ENCODE peak calls at places on chromosomes 13 and 19, in seven cellular contexts. One of them, this sample, is unnamed.

GRCh38 chr13:66375756-66376155 is 854.4 kb downstream of the PCDH9 start:
- DNase-seq in IMR-90: peak; percentile 6
- DNase-seq in GM12878: no peak
- DNase-seq in K562: no peak
- DNase-seq in A549: no peak
- DNase-seq in HepG2: no peak
- DNase-seq in HCT116: no peak
- DNase-seq in this sample: no peak

GRCh38 chr13:24192036-24192810 is 31.7 kb downstream of the SPATA13 start:
- DNase-seq in IMR-90: no peak
- DNase-seq in GM12878: no peak
- DNase-seq in K562: no peak
- DNase-seq in A549: no peak
- DNase-seq in HepG2: no peak
- DNase-seq in HCT116: no peak
- DNase-seq in this sample: no peak

GRCh38 chr13:35649162-35649561 is 172.7 kb upstream of the MAB21L1 start:
- DNase-seq in IMR-90: peak; percentile 2
- DNase-seq in GM12878: no peak
- DNase-seq in K562: no peak
- DNase-seq in A549: no peak
- DNase-seq in HepG2: no peak
- DNase-seq in HCT116: no peak
- DNase-seq in this sample: no peak

GRCh38 chr19:43450545-43450997 is 14.8 kb downstream of the LYPD3 start:
- DNase-seq in IMR-90: peak; percentile 79
- DNase-seq in GM12878: no peak
- DNase-seq in K562: no peak
- DNase-seq in A549: no peak
- DNase-seq in HepG2: no peak
- DNase-seq in HCT116: no peak
- DNase-seq in this sample: no peak

GRCh38 chr13:110907951-110908898 is 6.6 kb downstream of the ANKRD10 start:
- DNase-seq in IMR-90: peak; percentile 72
- DNase-seq in GM12878: no peak
- DNase-seq in K562: no peak
- DNase-seq in A549: peak; percentile 74
- DNase-seq in HepG2: peak; percentile 94
- DNase-seq in HCT116: peak; percentile 95
- DNase-seq in this sample: peak; percentile 75

GRCh38 chr13:37701972-37702371 is 103.4 kb upstream of the POSTN start:
- DNase-seq in IMR-90: peak; percentile 99
- DNase-seq in GM12878: no peak
- DNase-seq in K562: no peak
- DNase-seq in A549: peak; percentile 29
- DNase-seq in HepG2: no peak
- DNase-seq in HCT116: no peak
- DNase-seq in this sample: no peak

GRCh38 chr19:34484328-34484727 is 2.8 kb downstream of the WTIP start:
- DNase-seq in IMR-90: no peak
- DNase-seq in GM12878: no peak
- DNase-seq in K562: no peak
- DNase-seq in A549: no peak
- DNase-seq in HepG2: no peak
- DNase-seq in HCT116: no peak
- DNase-seq in this sample: no peak

GRCh38 chr19:53903055-53903680 is 5.9 kb upstream of the CACNG7 start:
- DNase-seq in IMR-90: peak; percentile 30
- DNase-seq in GM12878: no peak
- DNase-seq in K562: peak; percentile 54
- DNase-seq in A549: peak; percentile 64
- DNase-seq in HepG2: peak; percentile 52
- DNase-seq in HCT116: no peak
- DNase-seq in this sample: peak; percentile 69

GRCh38 chr19:29062486-29063435 is 150.2 kb downstream of the UQCRFS1 start:
- DNase-seq in IMR-90: no peak
- DNase-seq in GM12878: no peak
- DNase-seq in K562: no peak
- DNase-seq in A549: no peak
- DNase-seq in HepG2: no peak
- DNase-seq in HCT116: no peak
- DNase-seq in this sample: no peak

GRCh38 chr13:89755729-89756492 is 1591.6 kb upstream of the MIR17HG start:
- DNase-seq in IMR-90: no peak
- DNase-seq in GM12878: no peak
- DNase-seq in K562: no peak
- DNase-seq in A549: no peak
- DNase-seq in HepG2: no peak
- DNase-seq in HCT116: no peak
- DNase-seq in this sample: no peak

GRCh38 chr19:48967346-48968178 is 2.5 kb downstream of the FTL start:
- DNase-seq in IMR-90: peak; percentile 67
- DNase-seq in GM12878: no peak
- DNase-seq in K562: no peak
- DNase-seq in A549: peak; percentile 92
- DNase-seq in HepG2: peak; percentile 74
- DNase-seq in HCT116: no peak
- DNase-seq in this sample: no peak

GRCh38 chr19:49852631-49853126 is 1.7 kb downstream of the PTOV1 start:
- DNase-seq in IMR-90: peak; percentile 22
- DNase-seq in GM12878: no peak
- DNase-seq in K562: no peak
- DNase-seq in A549: no peak
- DNase-seq in HepG2: no peak
- DNase-seq in HCT116: no peak
- DNase-seq in this sample: no peak

GRCh38 chr19:31905980-31906948 is 439.1 kb upstream of the ZNF507 start:
- DNase-seq in IMR-90: no peak
- DNase-seq in GM12878: no peak
- DNase-seq in K562: no peak
- DNase-seq in A549: no peak
- DNase-seq in HepG2: no peak
- DNase-seq in HCT116: no peak
- DNase-seq in this sample: no peak

GRCh38 chr19:47226426-47227346 is 4.3 kb downstream of the BBC3 start:
- DNase-seq in IMR-90: peak; percentile 67
- DNase-seq in GM12878: peak; percentile 57
- DNase-seq in K562: peak; percentile 79
- DNase-seq in A549: peak; percentile 95
- DNase-seq in HepG2: peak; percentile 89
- DNase-seq in HCT116: peak; percentile 76
- DNase-seq in this sample: no peak

GRCh38 chr19:50358483-50359431 is 6.7 kb downstream of the NAPSA start:
- DNase-seq in IMR-90: peak; percentile 20
- DNase-seq in GM12878: peak; percentile 48
- DNase-seq in K562: peak; percentile 97
- DNase-seq in A549: no peak
- DNase-seq in HepG2: no peak
- DNase-seq in HCT116: no peak
- DNase-seq in this sample: no peak

GRCh38 chr19:6233051-6233826 is 46.5 kb downstream of the MLLT1 start:
- DNase-seq in IMR-90: peak; percentile 43
- DNase-seq in GM12878: no peak
- DNase-seq in K562: no peak
- DNase-seq in A549: no peak
- DNase-seq in HepG2: no peak
- DNase-seq in HCT116: no peak
- DNase-seq in this sample: no peak

GRCh38 chr13:79354285-79354684 is 51.8 kb downstream of the RBM26 start:
- DNase-seq in IMR-90: no peak
- DNase-seq in GM12878: no peak
- DNase-seq in K562: no peak
- DNase-seq in A549: no peak
- DNase-seq in HepG2: no peak
- DNase-seq in HCT116: no peak
- DNase-seq in this sample: no peak

GRCh38 chr13:79352107-79352506 is 53.9 kb downstream of the RBM26 start:
- DNase-seq in IMR-90: peak; percentile 34
- DNase-seq in GM12878: no peak
- DNase-seq in K562: no peak
- DNase-seq in A549: no peak
- DNase-seq in HepG2: no peak
- DNase-seq in HCT116: no peak
- DNase-seq in this sample: no peak

GRCh38 chr13:79346300-79346914 is 59.6 kb downstream of the RBM26 start:
- DNase-seq in IMR-90: no peak
- DNase-seq in GM12878: no peak
- DNase-seq in K562: no peak
- DNase-seq in A549: no peak
- DNase-seq in HepG2: no peak
- DNase-seq in HCT116: no peak
- DNase-seq in this sample: no peak

GRCh38 chr13:79353698-79354097 is 52.4 kb downstream of the RBM26 start:
- DNase-seq in IMR-90: no peak
- DNase-seq in GM12878: no peak
- DNase-seq in K562: no peak
- DNase-seq in A549: no peak
- DNase-seq in HepG2: no peak
- DNase-seq in HCT116: no peak
- DNase-seq in this sample: no peak

DNA sequence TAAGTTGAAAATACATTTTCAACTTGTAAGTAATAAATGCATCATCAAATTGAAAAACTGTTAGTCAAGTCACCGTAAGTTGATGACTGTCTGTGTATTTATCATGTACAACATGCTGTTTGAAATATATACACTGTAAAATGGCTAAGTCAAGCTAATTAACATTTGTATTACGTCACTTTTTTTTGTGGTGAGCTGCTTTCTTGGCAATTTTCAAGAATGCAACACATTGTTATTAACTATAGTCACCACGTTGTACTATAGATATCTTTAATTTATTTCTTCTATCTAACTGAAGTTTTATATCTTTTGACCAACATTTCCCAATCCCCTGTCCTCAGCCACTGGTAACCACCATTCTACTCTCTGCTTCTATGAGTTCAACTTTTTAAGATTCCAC is 57.0 kb downstream of the RBM26 start:
- DNase-seq in IMR-90: peak; percentile 13
- DNase-seq in GM12878: no peak
- DNase-seq in K562: no peak
- DNase-seq in A549: no peak
- DNase-seq in HepG2: no peak
- DNase-seq in HCT116: no peak
- DNase-seq in this sample: no peak
- TF ChIP-seq CEBPB in IMR-90: no peak
- TF ChIP-seq CEBPB in GM12878: no peak
- TF ChIP-seq CEBPB in K562: no peak
- TF ChIP-seq CEBPB in A549: no peak
- TF ChIP-seq CEBPB in HepG2: no peak
- TF ChIP-seq CEBPB in HCT116: no peak
- TF ChIP-seq CEBPB in this sample: no peak

GRCh38 chr13:30648522-30649012 is 30.8 kb downstream of the USPL1 start:
- DNase-seq in IMR-90: no peak
- DNase-seq in GM12878: no peak
- DNase-seq in K562: no peak
- DNase-seq in A549: no peak
- DNase-seq in HepG2: peak; percentile 5
- DNase-seq in HCT116: no peak
- DNase-seq in this sample: no peak
- TF ChIP-seq CEBPB in IMR-90: no peak
- TF ChIP-seq CEBPB in GM12878: no peak
- TF ChIP-seq CEBPB in K562: no peak
- TF ChIP-seq CEBPB in A549: no peak
- TF ChIP-seq CEBPB in HepG2: no peak
- TF ChIP-seq CEBPB in HCT116: no peak
- TF ChIP-seq CEBPB in this sample: no peak

GRCh38 chr19:10398819-10399218 is 4.5 kb downstream of the CDC37 start:
- DNase-seq in IMR-90: no peak
- DNase-seq in GM12878: no peak
- DNase-seq in K562: peak; percentile 39
- DNase-seq in A549: no peak
- DNase-seq in HepG2: no peak
- DNase-seq in HCT116: no peak
- DNase-seq in this sample: no peak

GRCh38 chr19:10395853-10396355 is 7.4 kb downstream of the CDC37 start:
- DNase-seq in IMR-90: no peak
- DNase-seq in GM12878: no peak
- DNase-seq in K562: no peak
- DNase-seq in A549: no peak
- DNase-seq in HepG2: no peak
- DNase-seq in HCT116: no peak
- DNase-seq in this sample: no peak

GRCh38 chr19:10403137-10404021 is at the start of gene CDC37:
- DNase-seq in IMR-90: peak; percentile 97
- DNase-seq in GM12878: peak; percentile 80
- DNase-seq in K562: peak; percentile 97
- DNase-seq in A549: peak; percentile 95
- DNase-seq in HepG2: peak; percentile 89
- DNase-seq in HCT116: peak; percentile 93
- DNase-seq in this sample: peak; percentile 99

GRCh38 chr19:10402441-10403038 is 802 bp downstream of the CDC37 start:
- DNase-seq in IMR-90: no peak
- DNase-seq in GM12878: no peak
- DNase-seq in K562: peak; percentile 32
- DNase-seq in A549: no peak
- DNase-seq in HepG2: peak; percentile 64
- DNase-seq in HCT116: no peak
- DNase-seq in this sample: no peak

GRCh38 chr19:10399878-10400277 is 3.5 kb downstream of the CDC37 start:
- DNase-seq in IMR-90: no peak
- DNase-seq in GM12878: no peak
- DNase-seq in K562: no peak
- DNase-seq in A549: no peak
- DNase-seq in HepG2: no peak
- DNase-seq in HCT116: no peak
- DNase-seq in this sample: no peak
- TF ChIP-seq CEBPB in IMR-90: no peak
- TF ChIP-seq CEBPB in GM12878: no peak
- TF ChIP-seq CEBPB in K562: no peak
- TF ChIP-seq CEBPB in A549: no peak
- TF ChIP-seq CEBPB in HepG2: no peak
- TF ChIP-seq CEBPB in HCT116: no peak
- TF ChIP-seq CEBPB in this sample: no peak

DNA sequence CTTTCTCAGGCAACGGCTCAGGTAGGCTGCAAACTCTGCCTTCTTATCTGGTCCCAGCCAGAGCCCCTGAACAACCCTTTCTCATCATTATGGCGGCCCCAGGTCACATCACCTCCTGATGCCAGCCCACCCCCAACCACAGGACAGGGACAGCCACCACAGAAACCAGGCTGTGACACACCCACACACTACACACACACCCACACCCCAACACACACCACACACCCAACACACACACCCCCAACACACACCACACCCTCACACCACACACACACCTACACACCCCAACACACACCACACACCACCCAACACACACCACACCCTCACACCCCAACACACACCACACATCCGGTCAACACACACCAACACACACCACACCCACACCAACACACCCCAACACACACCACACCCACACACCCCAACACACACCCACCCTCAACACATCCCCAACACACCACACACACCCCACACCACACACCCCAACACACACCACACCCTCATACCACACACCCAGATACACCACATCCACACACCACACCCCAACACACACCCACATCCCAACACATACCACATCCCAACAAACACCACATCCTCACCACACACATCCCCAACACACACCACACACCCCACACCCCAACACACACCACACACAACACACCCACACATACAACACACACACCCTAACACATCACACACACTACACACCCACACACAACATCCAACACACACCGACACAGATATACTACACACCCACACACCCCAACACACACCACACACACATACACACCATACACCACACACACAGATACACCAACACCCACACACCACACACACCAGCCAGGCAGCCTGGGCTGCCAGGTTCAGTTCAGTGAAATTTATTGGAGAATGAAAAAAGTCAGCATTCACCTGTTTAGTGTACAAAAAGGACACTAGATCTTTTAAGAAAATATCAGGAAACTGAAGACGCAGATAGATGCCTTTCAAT is 4.2 kb upstream of the ISYNA1 start:
- DNase-seq in IMR-90: no peak
- DNase-seq in GM12878: no peak
- DNase-seq in K562: peak; percentile 85
- DNase-seq in A549: no peak
- DNase-seq in HepG2: peak; percentile 7
- DNase-seq in HCT116: no peak
- DNase-seq in this sample: no peak
- TF ChIP-seq CEBPB in IMR-90: no peak
- TF ChIP-seq CEBPB in GM12878: no peak
- TF ChIP-seq CEBPB in K562: no peak
- TF ChIP-seq CEBPB in A549: no peak
- TF ChIP-seq CEBPB in HepG2: no peak
- TF ChIP-seq CEBPB in HCT116: no peak
- TF ChIP-seq CEBPB in this sample: no peak

This sample was measured in H1.